ENCODE peak calls at places on chromosomes 4 and X, in ten cellular contexts. M, B, S, N, O, T, D, Z, R and K are unnamed samples.

GRCh38 chr4:100906973-100907372 is 389.2 kb upstream of the EMCN start:
- DNase-seq in M (no peak), B (no peak), S (no peak), N (no peak), O (no peak), T (no peak), D (no peak), Z (no peak), R (no peak), K (no peak)

GRCh38 chrX:28312259-28312658 is 275.0 kb upstream of the IL1RAPL1 start:
- DNase-seq in M (no peak), B (no peak), S (no peak), N (no peak), O (no peak), T (no peak), D (no peak), Z (peak; percentile 60), R (no peak), K (no peak)

GRCh38 chr4:6768539-6768905 is 14.0 kb upstream of the KIAA0232 start:
- DNase-seq in M (peak; percentile 66), B (no peak), S (no peak), N (no peak), O (no peak), T (no peak), D (peak; percentile 87), Z (peak; percentile 57), R (peak; percentile 48), K (no peak)

GRCh38 chr4:186554485-186554884 is 882 bp downstream of the MTNR1A start:
- DNase-seq in M (no peak), B (peak; percentile 37), S (peak; percentile 78), N (peak; percentile 33), O (peak; percentile 26), T (peak; percentile 72), D (peak; percentile 41), Z (peak; percentile 46), R (peak; percentile 23), K (peak; percentile 76)

GRCh38 chrX:15151267-15152196 is 118.4 kb downstream of the ASB9 start:
- DNase-seq in M (no peak), B (no peak), S (no peak), N (peak; percentile 23), O (no peak), T (no peak), D (peak; percentile 2), Z (peak; percentile 12), R (no peak), K (no peak)

GRCh38 chr4:76984788-76985211 is 35.2 kb downstream of the SEPTIN11 start:
- DNase-seq in M (no peak), B (no peak), S (no peak), N (peak; percentile 80), O (peak; percentile 88), T (peak; percentile 41), D (peak; percentile 99), Z (peak; percentile 61), R (peak; percentile 100), K (no peak)

GRCh38 chr4:8645753-8646124 is 53.2 kb downstream of the CPZ start:
- DNase-seq in M (no peak), B (no peak), S (peak; percentile 24), N (no peak), O (no peak), T (no peak), D (no peak), Z (no peak), R (no peak), K (no peak)

GRCh38 chrX:40871385-40872082 is 136.2 kb upstream of the MED14 start:
- DNase-seq in M (no peak), B (no peak), S (no peak), N (peak; percentile 61), O (no peak), T (no peak), D (peak; percentile 36), Z (peak; percentile 18), R (peak; percentile 48), K (no peak)

GRCh38 chrX:155071694-155072215 is 447 bp downstream of the BRCC3 start:
- DNase-seq in M (peak; percentile 35), B (no peak), S (no peak), N (no peak), O (no peak), T (peak; percentile 52), D (peak; percentile 27), Z (no peak), R (no peak), K (peak; percentile 24)

GRCh38 chr4:150668824-150669223 is 86.9 kb downstream of the MAB21L2 start:
- DNase-seq in M (no peak), B (no peak), S (no peak), N (no peak), O (no peak), T (no peak), D (no peak), Z (no peak), R (no peak), K (peak; percentile 20)

GRCh38 chrX:41684138-41684537 is 4.6 kb upstream of the GPR34 start:
- DNase-seq in M (no peak), B (no peak), S (no peak), N (no peak), O (no peak), T (no peak), D (no peak), Z (peak; percentile 6), R (peak; percentile 26), K (no peak)

GRCh38 chr4:165560941-165561340 is 182.1 kb downstream of the CPE start:
- DNase-seq in M (no peak), B (no peak), S (no peak), N (no peak), O (no peak), T (no peak), D (no peak), Z (no peak), R (peak; percentile 63), K (no peak)

GRCh38 chrX:151488677-151489076 is 74.8 kb upstream of the PASD1 start:
- DNase-seq in M (no peak), B (peak; percentile 4), S (peak; percentile 39), N (peak; percentile 5), O (no peak), T (peak; percentile 9), D (peak; percentile 13), Z (no peak), R (no peak), K (peak; percentile 43)
- H2AFZ ChIP-seq in M (no peak overlapping the region), B (no peak overlapping the region), S (no peak overlapping the region), N (no peak overlapping the region), O (no peak overlapping the region), T (no peak overlapping the region), D (no peak overlapping the region), Z (no peak overlapping the region), R (no peak overlapping the region), K (no peak overlapping the region)

GRCh38 chr4:154399259-154399974 is 92.2 kb downstream of the DCHS2 start:
- DNase-seq in M (no peak), B (no peak), S (no peak), N (peak; percentile 19), O (peak; percentile 58), T (peak; percentile 29), D (peak; percentile 77), Z (peak; percentile 61), R (no peak), K (peak; percentile 64)
- H2AFZ ChIP-seq in M (no peak overlapping the region), B (no peak overlapping the region), S (no peak overlapping the region), N (peak overlapping the region; percentile 73), O (no peak overlapping the region), T (peak overlapping the region; percentile 65), D (peak overlapping the region; percentile 86), Z (peak overlapping the region; percentile 64), R (peak overlapping the region; percentile 44), K (no peak overlapping the region)

GRCh38 chrX:13688384-13688771 is 550 bp upstream of the RAB9A start:
- DNase-seq in M (no peak), B (no peak), S (no peak), N (no peak), O (no peak), T (no peak), D (no peak), Z (peak; percentile 13), R (no peak), K (no peak)

GRCh38 chrX:13687203-13687602 is 1.7 kb upstream of the RAB9A start:
- DNase-seq in M (no peak), B (no peak), S (no peak), N (no peak), O (no peak), T (no peak), D (no peak), Z (no peak), R (no peak), K (no peak)

GRCh38 chrX:13690836-13691235 is 1.9 kb downstream of the RAB9A start:
- DNase-seq in M (no peak), B (no peak), S (no peak), N (peak; percentile 31), O (no peak), T (no peak), D (peak; percentile 15), Z (peak; percentile 42), R (no peak), K (no peak)

GRCh38 chrX:13689519-13690211 is 737 bp downstream of the RAB9A start:
- DNase-seq in M (no peak), B (no peak), S (no peak), N (peak; percentile 36), O (no peak), T (peak; percentile 33), D (peak; percentile 59), Z (peak; percentile 13), R (peak; percentile 29), K (peak; percentile 19)

GRCh38 chrX:13688772-13689518 is at the start of gene RAB9A:
- DNase-seq in M (peak; percentile 54), B (peak; percentile 38), S (peak; percentile 81), N (peak; percentile 82), O (peak; percentile 88), T (peak; percentile 86), D (peak; percentile 84), Z (peak; percentile 76), R (peak; percentile 62), K (peak; percentile 79)
- H2AFZ ChIP-seq in M (peak within 1 kb of the TSS; percentile 67), B (peak within 1 kb of the TSS; percentile 76), S (no peak within 1 kb of the TSS), N (peak within 1 kb of the TSS; percentile 89), O (peak within 1 kb of the TSS; percentile 24), T (peak within 1 kb of the TSS; percentile 78), D (peak within 1 kb of the TSS; percentile 79), Z (peak within 1 kb of the TSS; percentile 99), R (peak within 1 kb of the TSS; percentile 69), K (peak within 1 kb of the TSS; percentile 69)

GRCh38 chrX:12972239-12972638 is 2.7 kb upstream of the TMSB4X start:
- DNase-seq in M (no peak), B (no peak), S (no peak), N (no peak), O (no peak), T (no peak), D (no peak), Z (no peak), R (no peak), K (no peak)

GRCh38 chrX:12972867-12973560 is 1.9 kb upstream of the TMSB4X start:
- DNase-seq in M (no peak), B (no peak), S (no peak), N (no peak), O (no peak), T (no peak), D (no peak), Z (no peak), R (no peak), K (no peak)

GRCh38 chrX:12967711-12968465 is 7.0 kb upstream of the TMSB4X start:
- DNase-seq in M (no peak), B (no peak), S (no peak), N (no peak), O (no peak), T (no peak), D (no peak), Z (no peak), R (no peak), K (no peak)

GRCh38 chrX:12971282-12972003 is 3.5 kb upstream of the TMSB4X start:
- DNase-seq in M (no peak), B (no peak), S (no peak), N (no peak), O (no peak), T (no peak), D (no peak), Z (no peak), R (no peak), K (no peak)

GRCh38 chrX:12970691-12971202 is 4.2 kb upstream of the TMSB4X start:
- DNase-seq in M (no peak), B (no peak), S (peak; percentile 65), N (no peak), O (peak; percentile 79), T (peak; percentile 74), D (peak; percentile 73), Z (peak; percentile 39), R (peak; percentile 68), K (peak; percentile 70)
- H2AFZ ChIP-seq in M (no peak overlapping the region), B (peak overlapping the region; percentile 16), S (no peak overlapping the region), N (peak overlapping the region; percentile 55), O (peak overlapping the region; percentile 36), T (peak overlapping the region; percentile 85), D (peak overlapping the region; percentile 84), Z (peak overlapping the region; percentile 32), R (peak overlapping the region; percentile 74), K (no peak overlapping the region)